ENCODE peak calls at places on chromosomes 6 and 20, in five cellular contexts. Y is ascending aorta, N is HepG2, M is keratinocyte, W is HCT116. O is an unnamed sample. For H3K36me3, the result is how much of the 10 kb centered on the place peaks cover.

GRCh38 chr6:5752282-5752681 is 254.4 kb downstream of the NRN1 start:
- DNase-seq in N (no peak), W (no peak), Y (no peak), M (no peak), O (no peak)

GRCh38 chr6:37483917-37484785 is 15.5 kb downstream of the CCDC167 start:
- DNase-seq in M (no peak), N (peak), Y (no peak), W (no peak), O (peak)

GRCh38 chr6:136782021-136782770 is 10.1 kb downstream of the MAP3K5 start:
- DNase-seq in Y (no peak), N (no peak), W (no peak), M (no peak), O (no peak)

GRCh38 chr6:88494401-88495140 is 328.4 kb upstream of the CNR1 start:
- DNase-seq in W (no peak), Y (no peak), M (no peak), N (no peak), O (no peak)

GRCh38 chr6:169344651-169345050 is 91.0 kb upstream of the THBS2 start:
- DNase-seq in W (no peak), N (no peak), Y (no peak), M (no peak), O (no peak)

GRCh38 chr6:2976571-2977085 is 5.3 kb upstream of the SERPINB6 start:
- DNase-seq in M (no peak), W (no peak), Y (no peak), N (no peak), O (peak)

GRCh38 chr6:158926429-158926828 is 73.6 kb downstream of the RSPH3 start:
- DNase-seq in Y (no peak), W (no peak), N (peak), M (peak), O (peak)

GRCh38 chr20:45727044-45727443 is 4.9 kb downstream of the SPINT4 start:
- DNase-seq in W (no peak), M (no peak), N (no peak), Y (no peak), O (no peak)

GRCh38 chr20:57605045-57605444 is 15.2 kb downstream of the ZBP1 start:
- DNase-seq in W (no peak), Y (no peak), M (no peak), N (no peak), O (no peak)

GRCh38 chr6:125904871-125905270 is 51.7 kb upstream of the HINT3 start:
- DNase-seq in W (no peak), N (no peak), M (peak), Y (no peak), O (peak)

GRCh38 chr20:62583424-62583920 is 58.8 kb upstream of the SLCO4A1 start:
- DNase-seq in Y (no peak), N (no peak), M (no peak), W (no peak), O (peak)

GRCh38 chr6:89984926-89985743 is 90.9 kb downstream of the GJA10 start:
- DNase-seq in M (no peak), N (no peak), Y (no peak), W (no peak), O (peak)

GRCh38 chr20:57579898-57580447 is 19.1 kb downstream of the PCK1 start:
- DNase-seq in M (no peak), Y (no peak), W (no peak), N (no peak), O (no peak)

GRCh38 chr20:24678351-24679106 is 209.1 kb downstream of the SYNDIG1 start:
- DNase-seq in Y (peak), M (no peak), W (no peak), N (no peak), O (no peak)

DNA sequence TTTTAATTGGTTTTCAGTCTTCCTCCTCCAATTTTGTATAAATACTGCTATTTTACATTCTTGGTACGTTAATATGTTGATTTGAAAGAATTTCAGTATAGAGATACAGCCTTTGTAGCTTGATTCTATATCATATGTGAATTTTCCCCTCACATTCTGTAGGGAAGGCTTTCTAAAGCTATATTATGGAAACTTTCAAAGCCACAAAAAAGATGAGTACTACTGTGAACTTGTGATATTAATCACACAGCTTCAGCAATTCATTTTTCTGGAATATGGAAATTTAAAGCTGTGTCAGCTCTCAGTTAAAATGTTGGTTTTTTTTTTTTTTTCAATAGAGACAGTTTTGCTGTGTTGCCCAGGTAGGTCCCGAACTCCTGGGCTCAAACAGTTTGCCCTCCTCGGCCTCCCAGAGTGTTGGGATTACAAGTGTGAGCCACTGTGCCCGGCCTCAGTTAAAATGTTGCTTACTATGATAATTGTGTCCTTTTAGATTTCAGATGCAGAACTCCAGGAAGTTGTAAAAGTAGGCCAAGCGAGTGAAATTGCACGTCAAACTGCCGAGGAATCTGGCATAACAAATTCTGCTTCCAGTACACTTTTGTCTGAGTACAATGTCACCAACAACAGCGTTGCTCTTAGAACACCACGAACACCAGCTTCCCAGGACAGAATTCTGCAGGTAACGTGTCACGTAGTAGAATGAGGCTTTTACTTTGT is 20.6 kb downstream of the CDC5L start:
- DNase-seq in W (no peak), N (no peak), M (no peak), Y (no peak), O (no peak)
- H3K36me3 ChIP-seq in W (half or more), N (half or more), M (under half), Y (under half), O (half or more)

GRCh38 chr6:31412506-31412905 is 9.1 kb downstream of the MICA start:
- DNase-seq in Y (no peak), M (no peak), W (no peak), N (no peak), O (no peak)
- H3K36me3 ChIP-seq in Y (half or more), M (under half), W (under half), N (under half), O (under half)

DNA sequence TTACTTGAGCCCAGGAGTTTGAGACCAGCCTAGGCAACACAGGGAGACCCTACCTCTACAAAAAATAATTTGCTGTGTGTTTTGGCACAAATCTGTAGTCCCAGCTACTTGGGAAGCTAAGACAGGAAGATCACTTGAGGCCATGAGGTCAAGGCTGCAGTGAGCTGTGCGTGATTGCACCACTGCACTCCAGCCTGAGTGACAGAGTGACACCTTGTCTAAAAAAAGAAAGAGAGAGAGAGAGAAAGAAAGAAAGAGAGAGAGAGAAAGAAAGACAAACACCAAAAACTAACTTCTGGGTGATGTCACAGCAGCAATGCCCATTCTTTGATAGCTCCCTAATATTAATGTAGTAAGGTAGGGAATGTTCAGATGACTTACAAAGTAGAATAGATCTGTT is 20.4 kb downstream of the USP49 start:
- DNase-seq in Y (no peak), M (no peak), W (no peak), N (no peak), O (no peak)
- H3K36me3 ChIP-seq in Y (under half), M (under half), W (under half), N (under half), O (under half)

DNA sequence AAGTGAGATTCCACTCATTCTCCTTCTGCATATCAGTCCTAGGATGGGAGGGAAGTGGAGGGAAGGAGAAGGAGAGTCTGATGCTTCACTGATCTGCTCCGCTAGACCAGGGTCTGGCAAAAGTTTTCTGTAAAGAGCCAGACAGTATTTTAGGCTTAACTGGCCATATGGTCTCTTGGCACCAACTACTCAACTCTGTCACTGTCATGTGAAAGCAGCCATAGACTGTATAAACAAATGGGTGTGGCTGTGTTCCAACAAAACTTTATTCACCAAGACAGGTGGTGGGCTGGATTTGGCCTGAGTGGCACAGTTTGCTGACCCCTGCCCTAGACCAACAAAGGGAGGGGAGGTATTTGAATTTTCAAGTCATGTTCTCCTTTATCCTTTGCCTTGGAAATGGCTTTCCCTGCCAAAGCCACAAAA is 22.6 kb downstream of the GHRH start:
- DNase-seq in W (no peak), Y (peak), N (no peak), M (no peak), O (peak)
- H3K36me3 ChIP-seq in W (half or more), Y (half or more), N (half or more), M (under half), O (half or more)